ENCODE peak calls at places on chromosomes 11 and 22, in four cellular contexts. B is NB4, Z is lower leg skin, W is adrenal gland. K is an unnamed sample.
A peak's percentile ranks its signal among the peaks of the same experiment; 100 is the strongest.

GRCh38 chr11:61923166-61924015 is 6.0 kb upstream of the RAB3IL1 start:
- DNase-seq in W (peak; percentile 86), Z (peak; percentile 97), B (no peak), K (peak; percentile 94)

GRCh38 chr11:114247070-114247789 is 49.0 kb upstream of the NNMT start:
- DNase-seq in B (no peak), W (no peak), Z (no peak), K (no peak)

GRCh38 chr11:134013518-134013917 is 55.4 kb upstream of the JAM3 start:
- DNase-seq in B (no peak), Z (no peak), W (no peak), K (no peak)

GRCh38 chr22:36151006-36151595 is 9.5 kb downstream of the APOL3 start:
- DNase-seq in W (peak; percentile 55), Z (peak; percentile 81), B (no peak), K (peak; percentile 44)

GRCh38 chr11:72787262-72788104 is 6.4 kb downstream of the STARD10 start:
- DNase-seq in B (peak; percentile 78), Z (no peak), W (no peak), K (peak; percentile 57)

GRCh38 chr22:44332946-44333345 is 20.2 kb upstream of the SHISAL1 start:
- DNase-seq in Z (no peak), B (no peak), W (no peak), K (no peak)

GRCh38 chr22:27554106-27554814 is 247.3 kb downstream of the MN1 start:
- DNase-seq in B (peak; percentile 25), W (no peak), Z (no peak), K (no peak)

GRCh38 chr22:34808618-34809017 is 257.3 kb upstream of the ISX start:
- DNase-seq in Z (no peak), W (no peak), B (no peak), K (no peak)

GRCh38 chr11:128361451-128362020 is 225.8 kb downstream of the ETS1 start:
- DNase-seq in W (no peak), Z (no peak), B (no peak), K (no peak)

GRCh38 chr11:122193457-122193856 is 77.4 kb upstream of the BLID start:
- DNase-seq in W (no peak), B (no peak), Z (no peak), K (no peak)

GRCh38 chr11:118223992-118224391 is 819 bp downstream of the JAML start:
- DNase-seq in W (no peak), Z (no peak), B (no peak), K (no peak)

GRCh38 chr11:45774786-45775185 is 30.2 kb upstream of the SLC35C1 start:
- DNase-seq in B (no peak), W (no peak), Z (peak; percentile 63), K (no peak)

GRCh38 chr11:45779602-45780001 is 25.3 kb upstream of the SLC35C1 start:
- DNase-seq in Z (peak; percentile 40), W (no peak), B (no peak), K (no peak)

GRCh38 chr11:45778341-45778740 is 26.6 kb upstream of the SLC35C1 start:
- DNase-seq in B (no peak), W (no peak), Z (peak; percentile 26), K (no peak)

GRCh38 chr11:45774023-45774655 is 30.8 kb upstream of the SLC35C1 start:
- DNase-seq in Z (peak; percentile 65), W (no peak), B (no peak), K (no peak)

GRCh38 chr11:45777127-45777969 is 27.6 kb upstream of the SLC35C1 start:
- DNase-seq in Z (peak; percentile 31), B (peak; percentile 73), W (no peak), K (no peak)
- TF ChIP-seq POLR2A in Z (no peak), B (no peak), W (no peak), K (no peak)

DNA sequence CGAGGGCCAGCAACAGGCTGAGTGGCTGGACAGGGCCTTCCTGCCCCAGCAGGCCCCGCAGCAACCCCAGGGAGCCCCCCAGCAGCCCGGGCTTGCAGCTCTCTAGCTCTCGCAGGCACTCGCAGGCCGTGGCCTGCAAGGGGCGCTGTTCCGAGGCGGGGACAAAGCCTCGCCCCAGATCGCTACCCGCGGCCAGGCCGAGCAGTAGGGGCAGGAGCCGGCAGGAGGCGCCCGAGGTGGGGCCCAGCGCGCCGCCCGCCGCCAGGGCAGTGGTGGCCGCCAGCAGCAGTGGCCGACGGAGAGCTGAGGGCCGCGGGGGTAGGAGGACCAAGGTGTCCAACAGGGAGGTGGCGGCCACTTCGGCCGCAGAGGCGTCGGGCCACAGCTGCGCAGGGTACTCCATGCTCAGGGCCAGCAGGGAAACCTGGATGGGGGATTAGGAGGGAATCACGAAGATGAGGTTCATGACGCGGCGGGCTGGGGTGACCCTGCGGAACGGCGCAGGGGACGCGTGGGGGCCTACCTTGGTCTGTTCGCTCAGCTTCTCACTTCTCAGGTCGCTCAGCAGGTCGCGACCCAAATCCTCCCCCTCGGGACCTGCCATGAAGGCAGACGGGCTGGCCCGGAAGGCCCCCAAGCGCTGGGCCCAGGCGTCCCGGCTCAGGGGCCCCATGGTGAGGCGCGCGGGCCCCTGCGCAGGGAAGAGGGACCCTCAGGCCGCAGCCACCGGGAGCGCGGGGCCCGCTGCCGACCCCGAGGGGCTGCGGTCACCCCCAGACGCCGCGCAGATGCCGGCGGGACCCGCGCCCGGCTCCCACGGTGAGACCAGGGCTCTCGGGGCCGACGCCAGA is 632 bp downstream of the AP5B1 start:
- DNase-seq in Z (peak; percentile 94), W (peak; percentile 83), B (peak; percentile 90), K (peak; percentile 94)
- TF ChIP-seq POLR2A in Z (no peak), W (peak; percentile 53), B (no peak), K (peak; percentile 63)

GRCh38 chr22:46453829-46454220 is 83.6 kb downstream of the CELSR1 start:
- DNase-seq in W (no peak), B (no peak), Z (no peak), K (no peak)

GRCh38 chr22:46454233-46454909 is 83.0 kb downstream of the CELSR1 start:
- DNase-seq in B (no peak), Z (no peak), W (no peak), K (no peak)

GRCh38 chr22:46451741-46452140 is 85.7 kb downstream of the CELSR1 start:
- DNase-seq in B (no peak), W (no peak), Z (no peak), K (no peak)

GRCh38 chr22:46452195-46453005 is 85.0 kb downstream of the CELSR1 start:
- DNase-seq in B (no peak), Z (no peak), W (no peak), K (no peak)

GRCh38 chr22:46453006-46453828 is 84.2 kb downstream of the CELSR1 start:
- DNase-seq in B (no peak), W (no peak), Z (no peak), K (no peak)
- TF ChIP-seq POLR2A in B (no peak), W (no peak), Z (no peak), K (no peak)

GRCh38 chr11:111359223-111360149 is 19.6 kb downstream of the POU2AF1 start:
- DNase-seq in B (peak; percentile 19), Z (no peak), W (no peak), K (no peak)

GRCh38 chr11:111361082-111361801 is 17.8 kb downstream of the POU2AF1 start:
- DNase-seq in B (no peak), W (no peak), Z (no peak), K (no peak)

GRCh38 chr11:111361874-111362273 is 17.2 kb downstream of the POU2AF1 start:
- DNase-seq in W (no peak), B (no peak), Z (no peak), K (no peak)

GRCh38 chr11:111358038-111359001 is 20.8 kb downstream of the POU2AF1 start:
- DNase-seq in Z (peak; percentile 78), B (no peak), W (no peak), K (no peak)

DNA sequence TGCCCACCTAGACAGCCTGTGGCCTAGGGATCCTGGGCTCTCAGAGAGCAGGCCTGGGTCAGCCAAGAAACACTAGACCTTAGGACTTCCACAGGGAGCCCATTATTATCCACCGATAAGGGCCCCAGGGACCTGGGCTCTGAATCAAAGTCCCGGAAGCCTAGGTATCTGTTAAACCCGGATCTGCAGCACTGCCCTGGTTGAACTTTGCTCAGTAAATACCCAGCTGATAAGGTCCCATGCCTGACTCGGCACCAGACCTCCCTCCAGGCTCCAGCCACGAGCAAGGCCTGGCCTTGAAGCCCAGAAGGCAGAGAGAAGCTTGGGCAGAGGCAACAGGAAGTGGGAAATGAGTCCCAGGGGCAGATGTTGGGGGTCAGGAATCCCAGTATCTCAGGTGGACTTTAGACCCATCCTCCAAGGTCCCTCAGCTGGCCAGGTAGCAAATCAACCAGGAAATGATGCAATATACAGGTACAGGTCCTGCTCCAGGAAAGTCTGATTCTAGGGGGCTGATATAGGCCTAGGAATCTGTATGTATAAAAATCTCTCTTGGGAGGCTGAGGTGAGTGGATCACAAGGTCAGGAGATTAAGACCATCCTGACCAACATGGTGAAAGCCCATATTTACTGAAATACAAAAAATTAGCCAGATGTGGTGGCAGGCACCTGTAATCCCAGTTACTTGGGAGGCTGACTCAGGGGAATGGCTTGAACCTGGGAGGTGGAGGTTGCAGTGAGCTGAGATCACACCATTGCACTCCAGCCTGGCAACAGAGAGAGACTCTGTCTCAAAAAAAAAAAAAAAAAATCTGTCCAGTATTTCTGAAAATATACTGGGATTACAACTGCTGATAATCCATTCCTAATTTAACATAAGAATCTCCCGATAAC is 18.7 kb downstream of the POU2AF1 start:
- DNase-seq in B (no peak), W (no peak), Z (no peak), K (no peak)
- TF ChIP-seq POLR2A in B (no peak), W (no peak), Z (no peak), K (no peak)

DNA sequence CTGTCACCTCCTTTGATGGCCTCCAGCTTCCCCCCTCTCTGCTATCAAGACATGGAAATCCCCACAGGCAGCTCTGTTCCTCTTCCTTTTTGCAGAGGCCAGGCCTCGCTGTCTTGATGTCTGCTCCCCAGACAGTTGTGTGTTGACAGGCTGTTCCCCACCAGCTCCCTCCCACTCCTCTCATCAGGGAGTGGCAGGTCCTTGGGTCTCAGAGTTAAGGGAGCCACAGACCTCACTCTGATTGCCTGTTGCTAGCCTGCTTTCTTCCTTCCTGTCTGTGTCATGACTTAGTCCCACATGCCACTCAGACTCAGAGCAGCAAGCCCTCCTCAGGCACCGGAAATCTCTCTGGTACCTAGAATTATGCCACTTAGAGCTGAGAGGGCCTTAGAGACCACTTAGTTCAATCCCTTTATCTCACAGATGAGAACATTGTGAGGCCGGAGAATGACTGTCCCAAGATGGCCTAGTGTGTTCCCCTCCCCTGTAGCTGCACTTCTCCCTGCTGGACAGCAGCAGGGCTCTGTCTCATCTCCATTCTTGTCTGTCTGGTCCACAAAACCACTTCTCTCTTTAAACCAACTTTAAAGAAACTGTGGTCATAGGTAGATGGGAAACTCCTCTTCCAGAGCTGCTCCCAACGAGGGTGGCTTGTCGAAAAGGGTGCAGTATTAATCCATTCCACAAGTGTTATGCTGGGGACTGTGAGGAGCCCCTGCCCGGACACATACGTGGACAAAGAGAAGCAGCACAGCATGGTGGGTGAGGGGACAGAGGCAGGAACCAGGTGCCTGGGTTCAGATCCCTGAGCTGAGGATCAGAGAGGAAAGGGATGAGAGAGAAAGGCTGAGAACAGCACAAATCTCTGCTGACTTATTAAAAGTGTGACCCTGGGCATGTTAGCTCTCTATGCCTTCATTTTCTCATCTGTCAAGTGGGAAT is 4.2 kb downstream of the AMPD3 start:
- DNase-seq in Z (peak; percentile 75), B (peak; percentile 97), W (no peak), K (no peak)
- TF ChIP-seq POLR2A in Z (no peak), B (no peak), W (no peak), K (no peak)

DNA sequence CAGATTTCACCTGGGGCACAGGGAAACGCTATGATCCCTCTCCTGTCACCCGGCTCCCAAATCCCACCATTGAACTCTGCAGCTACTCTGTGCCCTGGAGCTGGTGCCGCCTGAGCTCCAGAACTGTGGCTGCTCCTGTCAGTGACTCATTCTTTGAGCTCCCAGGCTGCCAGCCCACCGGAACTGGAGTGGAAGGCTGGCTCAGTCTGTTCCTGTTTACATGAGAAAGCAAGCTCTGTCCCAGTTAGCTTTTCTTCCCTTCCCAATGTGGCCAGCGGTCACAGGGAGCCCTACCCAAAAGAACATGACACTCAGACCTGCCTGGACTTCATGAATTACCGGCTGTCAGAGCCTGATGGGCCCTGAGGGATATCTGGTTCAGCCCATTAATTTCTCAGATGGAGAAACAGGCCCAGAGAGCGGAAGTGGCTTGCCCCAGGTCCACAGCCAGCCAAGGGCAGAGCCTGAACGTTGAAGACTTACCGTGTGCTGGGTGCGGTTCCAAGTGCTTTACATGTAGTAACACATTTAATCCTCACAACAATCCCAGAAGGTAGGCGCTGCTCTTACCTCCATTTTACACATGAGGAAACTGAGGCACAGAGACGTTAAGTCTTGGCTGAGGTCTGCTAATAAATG is 23.8 kb upstream of the IGSF22 start:
- DNase-seq in W (peak; percentile 71), B (peak; percentile 29), Z (no peak), K (no peak)
- TF ChIP-seq POLR2A in W (peak; percentile 11), B (no peak), Z (no peak), K (no peak)

K was measured in erythroblast.